ENCODE peak calls at places on chromosomes 4 and X, in four cellular contexts. Y is K562, B is GM12878, O is HepG2. A is an unnamed sample.

GRCh38 chrX:120428309-120428708 is 40.8 kb downstream of the LAMP2 start:
- DNase-seq in Y (no peak), B (no peak), O (no peak), A (no peak)

GRCh38 chr4:133149932-133150642 is 993 bp downstream of the PCDH10 start:
- DNase-seq in Y (no peak), B (no peak), O (no peak), A (no peak)

GRCh38 chrX:97685753-97686152 is 802.0 kb downstream of the RPA4 start:
- DNase-seq in Y (peak; percentile 17), B (no peak), O (peak; percentile 11), A (peak; percentile 34)

GRCh38 chrX:154401045-154401799 is 3.0 kb downstream of the RPL10 start:
- DNase-seq in Y (peak; percentile 67), B (no peak), O (peak; percentile 70), A (no peak)

GRCh38 chr4:14233126-14233525 is 605.6 kb upstream of the BOD1L1 start:
- DNase-seq in Y (no peak), B (no peak), O (no peak), A (no peak)

GRCh38 chrX:88560673-88561330 is 186.2 kb upstream of the CPXCR1 start:
- DNase-seq in Y (no peak), B (no peak), O (peak; percentile 97), A (no peak)

GRCh38 chrX:109918753-109919152 is 84.2 kb upstream of the TMEM164 start:
- DNase-seq in Y (no peak), B (no peak), O (no peak), A (no peak)

GRCh38 chrX:26783512-26784225 is 567.7 kb downstream of the MAGEB5 start:
- DNase-seq in Y (peak; percentile 48), B (no peak), O (peak; percentile 65), A (peak; percentile 32)

GRCh38 chr4:175935016-175935661 is 123.1 kb upstream of the GPM6A start:
- DNase-seq in Y (no peak), B (no peak), O (peak; percentile 54), A (no peak)

GRCh38 chrX:138191998-138192397 is 519.5 kb downstream of the FGF13 start:
- DNase-seq in Y (peak; percentile 37), B (no peak), O (peak; percentile 4), A (peak; percentile 20)

GRCh38 chr4:150135134-150135773 is 57.0 kb downstream of the DCLK2 start:
- DNase-seq in Y (no peak), B (no peak), O (no peak), A (no peak)

GRCh38 chr4:154807042-154807630 is 26.1 kb downstream of the RBM46 start:
- DNase-seq in Y (peak; percentile 20), B (peak; percentile 2), O (peak; percentile 4), A (no peak)

GRCh38 chr4:107519057-107519456 is 201.0 kb downstream of the PAPSS1 start:
- DNase-seq in Y (peak; percentile 9), B (no peak), O (peak; percentile 25), A (peak; percentile 16)

GRCh38 chrX:68903111-68903510 is 74.3 kb downstream of the EFNB1 start:
- DNase-seq in Y (no peak), B (no peak), O (peak; percentile 26), A (no peak)

DNA sequence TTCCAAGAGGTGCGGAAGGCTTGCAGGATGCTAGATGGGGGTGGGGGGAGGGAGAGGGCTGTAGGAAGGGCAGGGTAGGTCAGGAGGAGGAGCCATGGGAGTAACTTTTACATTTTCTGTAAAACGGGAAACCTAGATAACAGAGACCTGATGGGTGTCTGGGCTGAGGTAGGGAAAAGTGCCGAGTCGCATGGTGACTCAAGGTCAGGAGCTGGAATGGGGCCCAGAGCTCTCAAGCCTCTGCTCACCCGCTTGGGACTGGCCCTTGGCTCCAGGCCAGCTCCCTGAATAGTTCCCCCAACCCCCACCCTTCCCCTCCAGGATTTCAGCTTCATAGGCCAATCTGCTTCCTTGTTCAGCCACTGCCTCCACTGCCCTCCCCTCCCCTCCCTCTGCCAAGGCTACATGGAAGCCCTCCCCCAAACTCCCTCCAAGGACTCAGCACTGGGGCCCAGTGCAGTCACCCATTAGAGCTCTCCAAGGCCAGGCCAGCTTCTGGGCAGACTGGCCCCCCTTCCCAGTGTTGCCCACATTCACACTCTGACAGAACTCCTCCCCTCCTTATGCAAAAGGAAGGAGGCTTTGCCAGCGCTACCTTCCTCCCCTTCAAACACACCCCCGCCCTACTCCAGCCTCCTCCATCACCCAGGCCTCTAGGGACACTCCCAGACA is 43.6 kb downstream of the TSC22D3 start:
- DNase-seq in Y (peak; percentile 85), B (no peak), O (no peak), A (peak; percentile 61)
- TF ChIP-seq FOXK2 in Y (no peak), B (no peak), O (no peak), A (no peak)

GRCh38 chr4:182929296-182929695 is 12.1 kb upstream of the DCTD start:
- DNase-seq in Y (no peak), B (no peak), O (peak; percentile 39), A (no peak)

GRCh38 chr4:182928061-182928460 is 10.9 kb upstream of the DCTD start:
- DNase-seq in Y (peak; percentile 46), B (no peak), O (no peak), A (no peak)

GRCh38 chr4:182932651-182933050 is 15.5 kb upstream of the DCTD start:
- DNase-seq in Y (no peak), B (no peak), O (no peak), A (no peak)

GRCh38 chr4:182927505-182927904 is 10.3 kb upstream of the DCTD start:
- DNase-seq in Y (no peak), B (no peak), O (no peak), A (no peak)

GRCh38 chr4:182931691-182932297 is 14.6 kb upstream of the DCTD start:
- DNase-seq in Y (no peak), B (no peak), O (no peak), A (no peak)
- TF ChIP-seq FOXK2 in Y (no peak), B (no peak), O (no peak), A (no peak)

DNA sequence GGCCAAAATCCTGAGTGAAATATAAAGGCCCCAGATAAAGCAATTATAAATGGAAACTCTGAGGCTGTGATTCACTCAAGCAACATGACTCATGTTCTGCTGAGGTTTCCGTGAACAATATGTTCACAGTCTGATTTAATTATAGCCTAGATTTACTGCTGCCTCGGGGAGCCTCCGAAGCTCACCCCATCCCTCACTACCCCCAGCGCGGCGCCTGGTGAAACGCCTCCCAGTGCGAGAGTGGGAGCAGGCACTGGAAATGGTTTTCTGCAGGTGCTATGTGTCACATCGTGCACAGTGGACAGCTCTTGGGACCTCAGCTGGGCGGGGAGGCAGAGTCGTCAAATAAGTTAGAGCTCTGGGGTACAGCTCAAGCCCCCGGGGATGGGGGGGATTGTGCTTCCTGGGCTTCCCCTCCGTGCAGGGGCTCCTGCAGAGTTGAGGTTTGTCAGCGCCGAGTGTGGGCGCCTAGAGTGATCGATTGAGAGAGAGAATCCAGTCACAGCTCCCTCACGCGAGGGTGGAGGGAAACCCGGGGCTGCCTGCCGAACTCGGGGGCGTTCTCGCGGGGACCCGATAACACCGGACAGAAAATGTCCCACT is 110.6 kb downstream of the PHKA2 start:
- DNase-seq in Y (no peak), B (no peak), O (no peak), A (no peak)
- TF ChIP-seq FOXK2 in Y (no peak), B (no peak), O (no peak), A (no peak)

DNA sequence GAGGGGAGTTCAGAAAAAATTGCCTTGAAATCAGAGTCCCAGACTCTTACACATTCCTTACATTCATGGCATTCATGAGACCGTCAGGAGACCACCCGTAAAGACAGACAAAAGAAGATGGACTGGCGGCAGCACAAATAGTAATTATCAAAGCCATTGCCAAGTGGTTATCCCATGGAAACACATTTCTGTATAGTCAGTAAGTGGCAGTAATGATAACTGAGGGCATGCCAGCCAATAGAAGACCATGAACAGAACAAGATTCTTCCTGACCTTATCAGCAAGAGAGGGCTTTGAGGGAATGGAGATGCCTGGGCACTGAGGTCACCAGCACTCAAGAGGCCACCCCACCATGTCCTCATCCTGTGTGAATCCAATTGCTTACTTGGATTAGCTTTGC is 121.7 kb upstream of the HCCS start:
- DNase-seq in Y (no peak), B (no peak), O (no peak), A (no peak)
- TF ChIP-seq FOXK2 in Y (no peak), B (no peak), O (no peak), A (no peak)

A was measured in HEK293T.